ENCODE peak calls at places on chromosome 19, in eight cellular contexts. T is tibial nerve, F is thyroid gland, A is ovary, S is IMR-90, O is endothelial cell of umbilical vein, Q is sigmoid colon, W is uterus. J is an unnamed sample. For H3K4me1, the result is how much of the 10 kb centered on the place peaks cover.

GRCh38 chr19:12938536-12939291 is at the start of gene CALR:
- DNase-seq in F (peak), A (no peak), S (no peak), O (peak), Q (peak), T (no peak), W (no peak), J (peak)

GRCh38 chr19:41934849-41935374 is 6.7 kb upstream of the ERFL start:
- DNase-seq in Q (peak), T (peak), W (peak), F (peak), A (peak), O (peak), S (peak), J (peak)

GRCh38 chr19:38028913-38029565 is 122.0 kb downstream of the SIPA1L3 start:
- DNase-seq in S (peak), O (no peak), F (no peak), A (no peak), T (no peak), W (no peak), Q (no peak), J (no peak)

GRCh38 chr19:39156230-39156890 is 30.8 kb downstream of the PAK4 start:
- DNase-seq in W (no peak), S (peak), O (no peak), A (no peak), T (no peak), Q (no peak), F (peak), J (no peak)

GRCh38 chr19:4229179-4229931 is at the start of gene EBI3:
- DNase-seq in A (no peak), W (no peak), F (no peak), Q (no peak), S (peak), O (peak), T (no peak), J (peak)

GRCh38 chr19:14413355-14413754 is 5.8 kb downstream of the DDX39A start:
- DNase-seq in S (no peak), Q (no peak), O (no peak), T (no peak), W (no peak), F (no peak), A (no peak), J (no peak)

GRCh38 chr19:42191855-42192254 is 25.6 kb downstream of the DEDD2 start:
- DNase-seq in Q (no peak), S (peak), O (no peak), W (no peak), A (no peak), F (no peak), T (no peak), J (no peak)

GRCh38 chr19:46197314-46198070 is 32.0 kb upstream of the IGFL1 start:
- DNase-seq in Q (no peak), T (no peak), F (no peak), O (no peak), A (no peak), W (no peak), S (no peak), J (no peak)

GRCh38 chr19:35398570-35398969 is 27.7 kb downstream of the GPR42 start:
- DNase-seq in O (no peak), Q (no peak), W (no peak), A (no peak), T (no peak), F (no peak), S (no peak), J (no peak)

GRCh38 chr19:13629687-13630357 is 123.5 kb upstream of the CACNA1A start:
- DNase-seq in S (peak), Q (no peak), O (no peak), A (no peak), F (no peak), T (no peak), W (no peak), J (no peak)

GRCh38 chr19:53076984-53077383 is 26.2 kb downstream of the ZNF160 start:
- DNase-seq in F (peak), T (no peak), A (peak), O (peak), Q (peak), W (peak), S (peak), J (no peak)

GRCh38 chr19:5692785-5693194 is 2.7 kb downstream of the RPL36 start:
- DNase-seq in S (no peak), Q (no peak), W (no peak), O (no peak), F (no peak), A (no peak), T (no peak), J (no peak)

GRCh38 chr19:13016628-13017305 is 21.5 kb downstream of the NFIX start:
- DNase-seq in A (peak), Q (no peak), T (no peak), W (peak), S (no peak), F (no peak), O (no peak), J (no peak)

GRCh38 chr19:49862411-49863253 is 4.7 kb downstream of the PNKP start:
- DNase-seq in S (no peak), O (no peak), A (peak), T (no peak), Q (peak), W (no peak), F (peak), J (peak)

GRCh38 chr19:918152-918437 is 962 bp downstream of the KISS1R start:
- DNase-seq in F (no peak), Q (no peak), S (no peak), W (no peak), A (no peak), T (no peak), O (no peak), J (no peak)
- H3K27ac ChIP-seq in F (no peak), Q (no peak), S (no peak), W (no peak), A (no peak), T (no peak), O (no peak), J (no peak)

GRCh38 chr19:15576526-15577156 is 38.4 kb upstream of the CYP4F8 start:
- DNase-seq in S (no peak), A (no peak), O (no peak), T (no peak), W (no peak), F (no peak), Q (peak), J (peak)
- H3K4me1 ChIP-seq in S (under half), A (under half), O (under half), T (under half), W (under half), F (under half), Q (under half), J (under half)

GRCh38 chr19:58572818-58573657 is at the start of gene MZF1:
- DNase-seq in O (peak), T (peak), W (peak), A (peak), F (peak), Q (peak), S (peak), J (peak)

GRCh38 chr19:58578430-58578925 is 5.3 kb upstream of the MZF1 start:
- DNase-seq in W (no peak), S (no peak), T (no peak), F (no peak), A (peak), Q (no peak), O (no peak), J (no peak)

GRCh38 chr19:58577581-58578429 is 4.7 kb upstream of the MZF1 start:
- DNase-seq in F (no peak), A (peak), Q (peak), W (no peak), O (no peak), S (no peak), T (no peak), J (peak)

GRCh38 chr19:58573658-58574164 is 576 bp upstream of the MZF1 start:
- DNase-seq in Q (no peak), F (no peak), T (no peak), S (no peak), O (no peak), W (no peak), A (no peak), J (no peak)

GRCh38 chr19:58575183-58576041 is 2.3 kb upstream of the MZF1 start:
- DNase-seq in S (peak), O (peak), F (peak), W (peak), Q (peak), T (peak), A (peak), J (peak)
- TF ChIP-seq POLR2A in S (peak), O (peak), F (no peak), W (peak), Q (peak), T (peak), A (peak), J (peak)

DNA sequence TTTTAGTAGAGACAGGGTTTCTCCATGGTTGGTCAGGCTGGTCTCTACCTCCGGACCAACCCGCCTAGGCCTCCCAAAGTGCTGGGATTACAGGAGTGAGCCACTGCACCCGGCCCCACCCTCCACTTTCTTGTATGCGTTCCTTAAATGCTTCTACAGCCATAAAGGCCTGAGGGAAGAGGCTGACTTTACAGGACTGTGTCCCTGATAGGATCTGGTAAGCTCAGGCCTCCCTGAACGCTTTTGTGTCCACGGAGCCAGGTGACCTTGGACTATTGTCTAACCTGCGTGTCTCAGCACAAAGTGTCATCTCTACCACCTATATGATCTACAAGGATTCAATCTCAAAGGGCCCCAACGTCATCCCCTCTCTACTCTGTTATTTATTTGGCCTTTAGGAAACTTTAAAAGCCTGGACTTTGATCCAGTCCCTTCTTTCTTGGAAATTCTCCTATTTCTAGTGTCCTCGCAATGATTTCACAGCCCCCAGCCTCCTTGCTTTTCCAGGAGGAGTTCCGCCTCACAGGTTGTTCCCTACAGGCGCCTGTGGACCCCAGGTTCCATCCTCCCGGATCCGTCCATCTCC is 701 bp downstream of the ZNF552 start:
- DNase-seq in T (no peak), Q (no peak), A (no peak), W (no peak), O (no peak), F (no peak), S (no peak), J (no peak)
- H3K27ac ChIP-seq in T (no peak), Q (peak), A (peak), W (peak), O (peak), F (peak), S (peak), J (peak)

GRCh38 chr19:1882786-1883692 is 2.3 kb downstream of the ABHD17A start:
- DNase-seq in S (no peak), Q (no peak), O (no peak), W (no peak), T (no peak), F (no peak), A (no peak), J (no peak)
- H3K4me1 ChIP-seq in S (under half), Q (under half), O (under half), W (under half), T (under half), F (under half), A (under half), J (under half)

GRCh38 chr19:18840288-18841260 is 8.8 kb downstream of the UPF1 start:
- DNase-seq in Q (no peak), S (no peak), T (no peak), F (peak), A (no peak), W (no peak), O (no peak), J (no peak)

GRCh38 chr19:18842166-18842565 is 10.4 kb downstream of the UPF1 start:
- DNase-seq in A (no peak), S (no peak), O (no peak), F (no peak), W (no peak), Q (no peak), T (no peak), J (no peak)

GRCh38 chr19:18841400-18841799 is 9.6 kb downstream of the UPF1 start:
- DNase-seq in T (no peak), F (no peak), S (no peak), A (no peak), W (no peak), O (no peak), Q (no peak), J (no peak)

GRCh38 chr19:18843960-18844359 is 12.2 kb downstream of the UPF1 start:
- DNase-seq in S (no peak), T (no peak), F (no peak), W (no peak), O (no peak), A (no peak), Q (no peak), J (no peak)

GRCh38 chr19:18839465-18840287 is 7.9 kb downstream of the UPF1 start:
- DNase-seq in W (no peak), Q (no peak), F (no peak), T (no peak), S (no peak), O (peak), A (no peak), J (no peak)
- TF ChIP-seq POLR2A in W (no peak), Q (no peak), F (no peak), T (no peak), S (no peak), O (no peak), A (no peak), J (no peak)

GRCh38 chr19:55158848-55159793 is 1.6 kb upstream of the TNNI3 start:
- DNase-seq in F (no peak), S (no peak), A (no peak), Q (no peak), O (no peak), W (no peak), T (no peak), J (no peak)

GRCh38 chr19:55160128-55160985 is 2.8 kb upstream of the TNNI3 start:
- DNase-seq in T (peak), Q (peak), A (peak), S (peak), W (peak), F (peak), O (peak), J (peak)

GRCh38 chr19:55158423-55158822 is 891 bp upstream of the TNNI3 start:
- DNase-seq in S (no peak), W (no peak), O (no peak), F (no peak), Q (no peak), A (no peak), T (no peak), J (no peak)

GRCh38 chr19:55161571-55162322 is 4.2 kb upstream of the TNNI3 start:
- DNase-seq in S (no peak), Q (no peak), W (no peak), A (no peak), T (no peak), F (no peak), O (no peak), J (no peak)

DNA sequence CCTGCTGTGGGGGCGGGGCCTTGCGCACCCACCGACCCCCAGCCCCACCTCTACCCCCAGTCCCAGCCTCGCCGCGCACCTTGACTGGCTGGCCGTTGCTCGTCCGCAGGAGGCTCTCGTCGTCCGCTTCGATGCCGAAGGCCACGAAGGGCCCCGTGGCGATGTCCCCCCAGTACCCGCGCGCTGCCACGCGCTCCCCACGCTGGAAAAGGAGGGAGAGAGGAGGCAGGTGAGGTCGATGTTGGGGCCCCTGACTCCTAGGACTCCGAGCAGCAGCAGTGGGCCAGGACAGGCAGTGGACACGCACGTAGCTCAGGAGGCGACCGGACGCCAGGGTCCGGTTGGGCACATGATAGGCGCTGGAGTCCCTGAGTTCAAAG is 3.4 kb upstream of the TNNI3 start:
- DNase-seq in T (no peak), Q (no peak), F (no peak), W (no peak), S (no peak), O (no peak), A (no peak), J (no peak)
- H3K27ac ChIP-seq in T (no peak), Q (no peak), F (no peak), W (no peak), S (no peak), O (no peak), A (no peak), J (no peak)

GRCh38 chr19:3110126-3110825 is 16.1 kb downstream of the GNA11 start:
- DNase-seq in T (no peak), W (no peak), A (no peak), Q (no peak), O (no peak), F (no peak), S (no peak), J (no peak)

GRCh38 chr19:3107658-3108057 is 13.5 kb downstream of the GNA11 start:
- DNase-seq in Q (no peak), O (no peak), A (no peak), T (no peak), W (no peak), F (no peak), S (no peak), J (no peak)

GRCh38 chr19:3109491-3109890 is 15.3 kb downstream of the GNA11 start:
- DNase-seq in S (no peak), Q (no peak), O (no peak), W (no peak), A (no peak), F (no peak), T (no peak), J (no peak)

GRCh38 chr19:3106509-3107141 is 12.5 kb downstream of the GNA11 start:
- DNase-seq in W (no peak), T (no peak), Q (no peak), O (no peak), S (no peak), F (no peak), A (peak), J (no peak)

DNA sequence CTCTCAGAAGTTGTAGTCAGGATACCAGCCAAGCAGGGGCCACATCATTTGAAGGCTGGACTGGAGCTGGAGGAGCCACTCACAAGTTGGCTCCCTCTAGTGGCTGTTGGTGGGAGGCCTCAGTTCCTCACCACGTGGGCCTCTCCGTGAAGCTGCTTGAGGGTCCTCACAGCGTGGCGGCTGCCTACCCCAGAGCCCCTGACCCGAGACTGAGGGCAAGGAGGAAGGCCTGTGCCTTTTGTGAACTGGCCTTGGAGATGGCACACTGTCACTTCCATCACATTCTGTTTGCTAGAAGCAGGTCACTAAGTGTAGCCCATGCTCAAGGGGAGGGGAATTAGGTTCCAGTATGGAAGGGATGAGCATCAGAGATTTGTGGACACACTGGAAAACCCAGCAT is 14.6 kb downstream of the GNA11 start:
- DNase-seq in S (peak), Q (no peak), W (peak), T (no peak), A (peak), F (peak), O (peak), J (peak)
- H3K4me1 ChIP-seq in S (under half), Q (under half), W (under half), T (under half), A (under half), F (half or more), O (under half), J (under half)

J was measured in Peyer's patch.